ENCODE peak calls at places on chromosome 16, in five cellular contexts. M is IMR-90, L is A549, J is SK-N-SH, C is HepG2. S is an unnamed sample.

GRCh38 chr16:49485663-49486062 is 112.1 kb downstream of the C16orf78 start:
- DNase-seq in M (no peak), L (no peak), J (no peak), C (no peak), S (no peak)

GRCh38 chr16:88533945-88534641 is 36.1 kb upstream of the ZC3H18 start:
- DNase-seq in M (peak; percentile 45), L (peak; percentile 76), J (peak; percentile 78), C (no peak), S (no peak)

GRCh38 chr16:27286446-27286845 is 17.9 kb upstream of the NSMCE1 start:
- DNase-seq in M (peak; percentile 97), L (peak; percentile 55), J (no peak), C (peak; percentile 64), S (no peak)

GRCh38 chr16:81693467-81694303 is 85.4 kb upstream of the PLCG2 start:
- DNase-seq in M (peak; percentile 86), L (no peak), J (no peak), C (no peak), S (no peak)

GRCh38 chr16:89119161-89119621 is 25.5 kb downstream of the ACSF3 start:
- DNase-seq in M (no peak), L (no peak), J (no peak), C (no peak), S (no peak)

GRCh38 chr16:9311303-9311954 is 220.0 kb downstream of the HAPSTR1 start:
- DNase-seq in M (no peak), L (no peak), J (no peak), C (no peak), S (no peak)

GRCh38 chr16:78493573-78493972 is 394.1 kb downstream of the WWOX start:
- DNase-seq in M (no peak), L (no peak), J (no peak), C (no peak), S (no peak)

GRCh38 chr16:1300664-1301476 is 8.6 kb upstream of the UBE2I start:
- DNase-seq in M (peak; percentile 22), L (peak; percentile 88), J (peak; percentile 91), C (peak; percentile 55), S (no peak)

GRCh38 chr16:81586976-81587625 is 142.5 kb downstream of the CMIP start:
- DNase-seq in M (no peak), L (no peak), J (no peak), C (no peak), S (no peak)

GRCh38 chr16:68370221-68370920 is 59.6 kb downstream of the PRMT7 start:
- DNase-seq in M (no peak), L (no peak), J (no peak), C (no peak), S (no peak)

GRCh38 chr16:799111-799947 is 1.2 kb downstream of the GNG13 start:
- DNase-seq in M (no peak), L (no peak), J (no peak), C (no peak), S (no peak)

GRCh38 chr16:87391324-87391949 is 699 bp upstream of the MAP1LC3B start:
- DNase-seq in M (no peak), L (no peak), J (no peak), C (peak; percentile 76), S (no peak)

DNA sequence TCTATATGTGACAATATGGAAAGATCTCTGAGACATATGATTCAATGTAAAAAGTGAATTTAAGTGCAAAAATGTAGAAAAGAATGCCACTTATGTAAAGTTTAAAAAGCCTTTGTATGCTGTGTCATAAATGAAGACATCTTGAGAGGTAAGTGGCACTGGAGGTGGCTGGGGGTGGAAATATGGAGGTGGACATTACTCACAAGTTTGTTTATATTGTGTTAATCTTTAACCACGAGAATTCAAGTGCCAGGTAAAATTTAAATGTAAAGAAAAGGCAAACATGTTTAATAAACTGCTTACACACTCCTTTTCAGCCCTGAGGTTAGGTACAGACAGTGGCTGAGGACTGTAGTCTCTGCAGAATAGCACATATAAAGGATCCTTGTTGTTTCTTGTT is 235.1 kb downstream of the ABCC12 start:
- DNase-seq in M (no peak), L (peak; percentile 13), J (no peak), C (no peak), S (no peak)
- TF ChIP-seq SMC3 in M (no peak), L (no peak), J (no peak), C (no peak), S (no peak)

GRCh38 chr16:71504901-71505300 is 15.8 kb upstream of the ZNF19 start:
- DNase-seq in M (no peak), L (no peak), J (no peak), C (no peak), S (no peak)

GRCh38 chr16:71500964-71501363 is 11.8 kb upstream of the ZNF19 start:
- DNase-seq in M (no peak), L (no peak), J (no peak), C (no peak), S (no peak)

GRCh38 chr16:71501562-71501961 is 12.4 kb upstream of the ZNF19 start:
- DNase-seq in M (no peak), L (no peak), J (no peak), C (no peak), S (no peak)

GRCh38 chr16:71498031-71498430 is 8.9 kb upstream of the ZNF19 start:
- DNase-seq in M (no peak), L (no peak), J (no peak), C (no peak), S (no peak)

DNA sequence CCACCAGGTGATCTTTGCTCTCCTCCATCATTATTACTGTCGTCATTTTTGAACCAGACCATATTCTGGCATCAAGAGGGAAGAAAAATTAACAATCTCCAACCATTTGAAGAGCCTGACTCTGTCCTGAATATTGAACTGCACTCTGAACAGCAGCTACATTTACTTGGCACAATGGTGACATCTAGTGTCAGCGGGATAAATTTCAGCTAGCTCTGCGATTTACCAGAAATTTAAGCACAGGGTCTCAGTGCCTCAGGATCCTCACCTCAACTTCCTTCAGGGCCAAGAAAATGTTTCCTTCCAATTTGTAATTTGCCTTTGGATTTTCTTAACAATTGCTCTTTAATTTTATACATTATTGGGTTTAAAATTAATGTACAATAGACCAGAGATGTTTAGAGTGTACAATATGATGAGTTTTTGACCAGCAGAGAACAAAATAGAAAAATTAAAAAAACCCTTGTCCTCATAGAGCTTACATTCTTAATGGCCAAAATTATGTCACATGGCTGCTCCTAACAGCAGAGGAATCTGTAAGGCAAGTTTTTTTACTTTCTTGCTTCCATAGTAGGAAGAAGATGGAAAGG is 10.7 kb upstream of the ZNF19 start:
- DNase-seq in M (peak; percentile 66), L (peak; percentile 65), J (peak; percentile 66), C (peak; percentile 68), S (peak; percentile 28)
- TF ChIP-seq SMC3 in M (peak; percentile 74), L (peak; percentile 70), J (peak; percentile 68), C (peak; percentile 83), S (peak; percentile 77)

GRCh38 chr16:25108054-25108453 is 3.5 kb upstream of the LCMT1 start:
- DNase-seq in M (no peak), L (no peak), J (peak; percentile 33), C (peak; percentile 59), S (no peak)
- TF ChIP-seq SMC3 in M (no peak), L (no peak), J (no peak), C (peak; percentile 16), S (peak; percentile 52)

GRCh38 chr16:56197227-56197992 is 6.1 kb downstream of the GNAO1 start:
- DNase-seq in M (no peak), L (no peak), J (no peak), C (no peak), S (no peak)
- TF ChIP-seq SMC3 in M (no peak), L (no peak), J (no peak), C (no peak), S (no peak)

GRCh38 chr16:3029499-3030127 is 5.8 kb downstream of the THOC6 start:
- DNase-seq in M (peak; percentile 31), L (no peak), J (peak; percentile 67), C (no peak), S (no peak)
- TF ChIP-seq SMC3 in M (no peak), L (no peak), J (no peak), C (no peak), S (no peak)

GRCh38 chr16:30052671-30053372 is 12.7 kb upstream of the ALDOA start:
- DNase-seq in M (peak; percentile 88), L (peak; percentile 94), J (peak; percentile 97), C (peak; percentile 88), S (peak; percentile 74)

GRCh38 chr16:30046588-30046987 is 15.5 kb upstream of the TLCD3B start:
- DNase-seq in M (no peak), L (no peak), J (no peak), C (no peak), S (no peak)

GRCh38 chr16:30053376-30054015 is 12.1 kb upstream of the ALDOA start:
- DNase-seq in M (peak; percentile 57), L (no peak), J (no peak), C (no peak), S (no peak)

GRCh38 chr16:30051518-30051917 is 14.0 kb upstream of the ALDOA start:
- DNase-seq in M (peak; percentile 70), L (no peak), J (no peak), C (no peak), S (no peak)

DNA sequence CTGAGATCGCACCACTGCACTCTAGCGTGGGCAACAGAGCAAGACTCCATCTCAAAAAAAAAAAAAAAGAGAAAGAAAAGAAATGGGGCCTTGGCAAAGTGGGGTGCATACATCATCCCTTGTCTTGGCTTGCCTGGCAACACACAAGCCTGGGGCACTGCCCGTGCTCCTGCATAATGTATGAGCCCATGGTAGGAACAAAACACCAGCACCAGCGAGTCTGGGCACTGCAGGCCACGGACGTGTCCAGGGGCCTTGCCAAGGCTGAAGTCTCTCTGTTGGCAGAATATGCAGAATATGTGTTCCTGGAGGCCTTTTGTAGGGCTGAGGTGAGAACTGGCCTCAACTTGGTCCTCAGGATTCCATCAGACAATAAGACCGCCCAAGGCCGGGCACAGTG is 15.7 kb upstream of the ALDOA start:
- DNase-seq in M (no peak), L (no peak), J (no peak), C (no peak), S (no peak)
- TF ChIP-seq SMC3 in M (no peak), L (no peak), J (no peak), C (no peak), S (no peak)

GRCh38 chr16:85724126-85724879 is 26.6 kb downstream of the C16orf74 start:
- DNase-seq in M (no peak), L (no peak), J (no peak), C (no peak), S (no peak)
- TF ChIP-seq SMC3 in M (no peak), L (no peak), J (no peak), C (no peak), S (no peak)

GRCh38 chr16:28836761-28837064 is 9.4 kb downstream of the TUFM start:
- DNase-seq in M (no peak), L (no peak), J (no peak), C (no peak), S (no peak)

GRCh38 chr16:28834349-28834748 is 11.6 kb downstream of the ATXN2L start:
- DNase-seq in M (no peak), L (no peak), J (no peak), C (no peak), S (no peak)

GRCh38 chr16:28835864-28836760 is 10.0 kb downstream of the TUFM start:
- DNase-seq in M (no peak), L (no peak), J (no peak), C (no peak), S (no peak)

GRCh38 chr16:28837672-28838557 is 8.2 kb downstream of the TUFM start:
- DNase-seq in M (no peak), L (no peak), J (no peak), C (no peak), S (no peak)

GRCh38 chr16:28834873-28835863 is 11.0 kb downstream of the TUFM start:
- DNase-seq in M (no peak), L (no peak), J (no peak), C (no peak), S (no peak)
- TF ChIP-seq SMC3 in M (no peak), L (no peak), J (no peak), C (no peak), S (no peak)

GRCh38 chr16:53609536-53609935 is 94.1 kb downstream of the RPGRIP1L start:
- DNase-seq in M (no peak), L (no peak), J (no peak), C (no peak), S (no peak)
- TF ChIP-seq SMC3 in M (no peak), L (no peak), J (no peak), C (no peak), S (no peak)